ENCODE peak calls at places on chromosomes 3 and 15, in eight cellular contexts. J, X, W, T, Q, S, H and C are unnamed samples.

GRCh38 chr3:8517490-8517889 is 15.9 kb downstream of the LMCD1 start:
- DNase-seq in J (no peak), X (no peak), W (no peak), Q (no peak), T (no peak), H (peak; percentile 33), S (no peak), C (no peak)

GRCh38 chr15:52466134-52466701 is 62.5 kb downstream of the MYO5A start:
- DNase-seq in Q (peak; percentile 77), W (peak; percentile 64), S (peak; percentile 32), H (no peak), J (no peak), X (no peak), T (no peak), C (no peak)

GRCh38 chr3:72255191-72255590 is 470.2 kb upstream of the PROK2 start:
- DNase-seq in S (peak; percentile 45), Q (peak; percentile 60), T (peak; percentile 43), W (no peak), J (no peak), X (peak; percentile 68), H (no peak), C (no peak)

GRCh38 chr3:144645300-144645699 is 673.7 kb downstream of the DIPK2A start:
- DNase-seq in Q (peak; percentile 52), T (no peak), X (no peak), H (no peak), S (no peak), J (no peak), W (no peak), C (no peak)

GRCh38 chr3:160616721-160617120 is 51.4 kb upstream of the KPNA4 start:
- DNase-seq in T (peak; percentile 73), W (no peak), H (peak; percentile 75), Q (no peak), X (peak; percentile 26), S (no peak), J (no peak), C (no peak)

GRCh38 chr3:112774293-112774926 is 72.3 kb downstream of the CD200R1L start:
- DNase-seq in J (no peak), T (peak; percentile 88), W (no peak), S (no peak), H (peak; percentile 92), Q (no peak), X (peak; percentile 63), C (no peak)

GRCh38 chr15:64354683-64355558 is 1.1 kb downstream of the CSNK1G1 start:
- DNase-seq in H (no peak), S (peak; percentile 28), J (no peak), X (peak; percentile 10), Q (no peak), W (no peak), T (no peak), C (no peak)

GRCh38 chr15:31241888-31242287 is 84.7 kb upstream of the KLF13 start:
- DNase-seq in S (no peak), T (no peak), H (no peak), X (no peak), W (no peak), Q (no peak), J (no peak), C (no peak)

GRCh38 chr3:179452166-179452544 is 885 bp upstream of the GNB4 start:
- DNase-seq in W (no peak), X (peak; percentile 87), Q (peak; percentile 38), H (no peak), S (no peak), T (peak; percentile 76), J (no peak), C (no peak)

GRCh38 chr15:78035319-78035718 is 42.2 kb downstream of the TBC1D2B start:
- DNase-seq in H (no peak), W (peak; percentile 52), S (peak; percentile 28), X (peak; percentile 41), T (peak; percentile 26), J (no peak), Q (no peak), C (no peak)

GRCh38 chr15:99842071-99842470 is 108.8 kb upstream of the LYSMD4 start:
- DNase-seq in J (no peak), S (no peak), H (no peak), T (no peak), W (no peak), X (no peak), Q (no peak), C (no peak)

GRCh38 chr3:29764603-29765254 is 483.9 kb downstream of the RBMS3 start:
- DNase-seq in J (no peak), Q (no peak), S (peak; percentile 61), W (no peak), X (peak; percentile 94), T (peak; percentile 96), H (peak; percentile 94), C (no peak)

DNA sequence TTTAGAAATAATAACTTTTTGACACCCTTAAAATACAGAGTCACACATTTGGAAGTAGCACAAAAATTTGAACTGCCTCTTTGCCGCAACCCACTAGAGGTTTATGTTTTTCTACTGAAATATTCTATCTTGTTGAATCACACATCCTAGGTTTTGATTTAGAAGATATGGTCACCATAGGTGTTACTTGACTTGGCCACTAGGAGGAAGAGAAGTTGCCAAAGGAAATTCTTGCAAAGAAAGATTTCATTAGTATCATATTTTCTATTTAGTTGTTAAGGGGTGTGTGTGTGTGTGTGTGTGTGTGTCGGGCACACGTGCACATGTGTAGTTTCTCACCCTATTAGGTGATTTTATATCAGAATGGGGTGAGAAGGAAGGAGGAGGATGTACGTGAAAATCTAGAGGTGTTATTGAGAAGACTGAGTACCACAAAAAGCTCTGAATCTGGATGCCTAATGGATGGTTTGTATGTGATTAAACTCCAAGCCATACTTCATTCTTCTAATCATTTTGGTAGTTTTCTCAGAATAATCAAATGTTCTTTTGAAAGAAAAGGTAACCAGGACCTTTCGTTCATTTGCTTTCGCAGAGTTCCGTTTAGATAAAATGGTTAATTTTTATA is 31.5 kb downstream of the ZFAND6 start:
- DNase-seq in T (no peak), J (no peak), S (no peak), Q (no peak), X (no peak), H (peak; percentile 25), W (no peak), C (no peak)
- TF ChIP-seq CTCF in T (peak; percentile 53), J (no peak), S (no peak), Q (peak; percentile 70), X (peak; percentile 38), H (peak; percentile 56), W (peak; percentile 13), C (peak; percentile 70)

GRCh38 chr3:24492971-24493551 is 1.6 kb downstream of the THRB start:
- DNase-seq in S (no peak), H (peak; percentile 56), W (no peak), Q (no peak), X (no peak), J (no peak), T (no peak), C (no peak)

GRCh38 chr3:24494616-24495333 is at the start of gene THRB:
- DNase-seq in W (peak; percentile 77), H (peak; percentile 72), X (peak; percentile 59), T (peak; percentile 22), Q (peak; percentile 79), S (peak; percentile 48), J (peak; percentile 44), C (peak; percentile 87)

GRCh38 chr3:24496529-24497482 is 2.2 kb upstream of the THRB start:
- DNase-seq in T (peak; percentile 78), Q (peak; percentile 89), J (peak; percentile 39), S (peak; percentile 63), H (peak; percentile 68), W (peak; percentile 66), X (peak; percentile 93), C (peak; percentile 77)

GRCh38 chr3:24495334-24495994 is 814 bp upstream of the THRB start:
- DNase-seq in Q (peak; percentile 80), J (peak; percentile 16), W (peak; percentile 56), H (peak; percentile 69), T (no peak), X (no peak), S (peak; percentile 63), C (peak; percentile 85)

GRCh38 chr3:24493951-24494615 is 567 bp downstream of the THRB start:
- DNase-seq in J (peak; percentile 56), Q (peak; percentile 68), X (peak; percentile 56), W (peak; percentile 66), H (peak; percentile 60), S (peak; percentile 63), T (peak; percentile 4), C (peak; percentile 87)
- TF ChIP-seq CTCF in J (no peak), Q (no peak), X (no peak), W (no peak), H (peak; percentile 34), S (no peak), T (no peak), C (peak; percentile 9)

GRCh38 chr3:141462176-141462859 is 24.5 kb upstream of the RASA2 start:
- DNase-seq in T (no peak), Q (no peak), W (no peak), H (no peak), J (no peak), S (no peak), X (no peak), C (no peak)

GRCh38 chr3:141466633-141467169 is 20.1 kb upstream of the RASA2 start:
- DNase-seq in S (no peak), H (no peak), T (no peak), Q (no peak), J (no peak), W (no peak), X (no peak), C (no peak)

GRCh38 chr3:141460097-141460704 is 26.6 kb upstream of the RASA2 start:
- DNase-seq in T (peak; percentile 88), W (peak; percentile 85), H (peak; percentile 88), J (peak; percentile 85), Q (peak; percentile 95), X (peak; percentile 90), S (peak; percentile 92), C (no peak)

GRCh38 chr3:141469712-141470111 is 17.1 kb upstream of the RASA2 start:
- DNase-seq in X (no peak), T (no peak), J (no peak), S (no peak), H (no peak), Q (no peak), W (no peak), C (no peak)

GRCh38 chr3:141465221-141465620 is 21.6 kb upstream of the RASA2 start:
- DNase-seq in S (no peak), X (peak; percentile 48), Q (no peak), H (no peak), J (no peak), T (peak; percentile 47), W (no peak), C (no peak)
- TF ChIP-seq CTCF in S (no peak), X (peak; percentile 34), Q (no peak), H (peak; percentile 41), J (no peak), T (peak; percentile 41), W (no peak), C (peak; percentile 79)

GRCh38 chr3:128867200-128868125 is 12.0 kb upstream of the ACAD9 start:
- DNase-seq in Q (no peak), H (no peak), S (no peak), J (no peak), T (no peak), X (no peak), W (no peak), C (no peak)

GRCh38 chr3:128861491-128861890 is 17.9 kb upstream of the ACAD9 start:
- DNase-seq in H (no peak), S (no peak), X (no peak), T (no peak), W (no peak), Q (no peak), J (no peak), C (no peak)

GRCh38 chr3:128859573-128860154 is 19.8 kb upstream of the ACAD9 start:
- DNase-seq in W (no peak), X (no peak), J (no peak), Q (no peak), S (no peak), H (no peak), T (no peak), C (no peak)

GRCh38 chr3:128864351-128864811 is 15.0 kb upstream of the ACAD9 start:
- DNase-seq in T (no peak), J (no peak), H (no peak), Q (no peak), S (no peak), W (no peak), X (no peak), C (peak; percentile 56)

GRCh38 chr3:128863560-128863959 is 15.9 kb upstream of the ACAD9 start:
- DNase-seq in W (no peak), S (peak; percentile 30), Q (peak; percentile 34), H (no peak), J (no peak), T (no peak), X (no peak), C (peak; percentile 1)
- TF ChIP-seq CTCF in W (no peak), S (no peak), Q (peak; percentile 58), H (peak; percentile 35), J (no peak), T (peak; percentile 23), X (peak; percentile 27), C (peak; percentile 57)